ENCODE peak calls at places on chromosomes 3 and 15, in five cellular contexts. One of them, this sample, is unnamed. For H3K9me3, the result is how much of the 10 kb centered on the place peaks cover.

GRCh38 chr15:79834496-79834895 is 62.3 kb downstream of the MTHFS start:
- DNase-seq in breast epithelium: no peak
- DNase-seq in psoas muscle: no peak
- DNase-seq in SK-N-SH: no peak
- DNase-seq in body of pancreas: peak
- DNase-seq in this sample: no peak

GRCh38 chr3:160217675-160218074 is 7.5 kb upstream of the C3orf80 start:
- DNase-seq in SK-N-SH: peak
- DNase-seq in breast epithelium: no peak
- DNase-seq in body of pancreas: no peak
- DNase-seq in psoas muscle: no peak
- DNase-seq in this sample: no peak

GRCh38 chr3:85592256-85592655 is 633.5 kb downstream of the CADM2 start:
- DNase-seq in psoas muscle: no peak
- DNase-seq in breast epithelium: no peak
- DNase-seq in body of pancreas: no peak
- DNase-seq in SK-N-SH: no peak
- DNase-seq in this sample: no peak

GRCh38 chr15:92494791-92495190 is 101.1 kb downstream of the ST8SIA2 start:
- DNase-seq in psoas muscle: no peak
- DNase-seq in body of pancreas: no peak
- DNase-seq in SK-N-SH: no peak
- DNase-seq in breast epithelium: no peak
- DNase-seq in this sample: no peak

GRCh38 chr3:37498126-37499039 is 324.0 kb upstream of the LRRFIP2 start:
- DNase-seq in psoas muscle: no peak
- DNase-seq in SK-N-SH: no peak
- DNase-seq in body of pancreas: no peak
- DNase-seq in breast epithelium: no peak
- DNase-seq in this sample: no peak

GRCh38 chr15:78012643-78013077 is 64.9 kb downstream of the TBC1D2B start:
- DNase-seq in psoas muscle: no peak
- DNase-seq in breast epithelium: no peak
- DNase-seq in body of pancreas: peak
- DNase-seq in SK-N-SH: no peak
- DNase-seq in this sample: no peak

GRCh38 chr3:16484216-16484615 is 29.3 kb downstream of the RFTN1 start:
- DNase-seq in body of pancreas: peak
- DNase-seq in psoas muscle: no peak
- DNase-seq in breast epithelium: peak
- DNase-seq in SK-N-SH: no peak
- DNase-seq in this sample: no peak

GRCh38 chr3:53817809-53818208 is 28.4 kb downstream of the CHDH start:
- DNase-seq in body of pancreas: no peak
- DNase-seq in psoas muscle: no peak
- DNase-seq in SK-N-SH: no peak
- DNase-seq in breast epithelium: no peak
- DNase-seq in this sample: no peak

GRCh38 chr3:27686642-27687041 is 35.5 kb downstream of the EOMES start:
- DNase-seq in breast epithelium: no peak
- DNase-seq in body of pancreas: no peak
- DNase-seq in psoas muscle: no peak
- DNase-seq in SK-N-SH: no peak
- DNase-seq in this sample: no peak

GRCh38 chr3:126826693-126827092 is 122.7 kb downstream of the CHCHD6 start:
- DNase-seq in psoas muscle: peak
- DNase-seq in body of pancreas: no peak
- DNase-seq in SK-N-SH: no peak
- DNase-seq in breast epithelium: no peak
- DNase-seq in this sample: no peak

GRCh38 chr3:36095238-36095637 is 285.1 kb upstream of the STAC start:
- DNase-seq in psoas muscle: no peak
- DNase-seq in breast epithelium: no peak
- DNase-seq in body of pancreas: no peak
- DNase-seq in SK-N-SH: no peak
- DNase-seq in this sample: no peak

GRCh38 chr3:184175981-184176376 is 1.3 kb downstream of the AP2M1 start:
- DNase-seq in body of pancreas: no peak
- DNase-seq in SK-N-SH: no peak
- DNase-seq in breast epithelium: no peak
- DNase-seq in psoas muscle: no peak
- DNase-seq in this sample: no peak

GRCh38 chr15:62491642-62492041 is 326.6 kb upstream of the C2CD4B start:
- DNase-seq in SK-N-SH: no peak
- DNase-seq in breast epithelium: no peak
- DNase-seq in body of pancreas: no peak
- DNase-seq in psoas muscle: no peak
- DNase-seq in this sample: no peak

GRCh38 chr15:73240864-73241499 is 127.8 kb downstream of the HCN4 start:
- DNase-seq in body of pancreas: peak
- DNase-seq in psoas muscle: peak
- DNase-seq in breast epithelium: peak
- DNase-seq in SK-N-SH: peak
- DNase-seq in this sample: peak

GRCh38 chr3:11603628-11604027 is 40.1 kb downstream of the VGLL4 start:
- DNase-seq in SK-N-SH: no peak
- DNase-seq in breast epithelium: no peak
- DNase-seq in psoas muscle: peak
- DNase-seq in body of pancreas: peak
- DNase-seq in this sample: no peak

DNA sequence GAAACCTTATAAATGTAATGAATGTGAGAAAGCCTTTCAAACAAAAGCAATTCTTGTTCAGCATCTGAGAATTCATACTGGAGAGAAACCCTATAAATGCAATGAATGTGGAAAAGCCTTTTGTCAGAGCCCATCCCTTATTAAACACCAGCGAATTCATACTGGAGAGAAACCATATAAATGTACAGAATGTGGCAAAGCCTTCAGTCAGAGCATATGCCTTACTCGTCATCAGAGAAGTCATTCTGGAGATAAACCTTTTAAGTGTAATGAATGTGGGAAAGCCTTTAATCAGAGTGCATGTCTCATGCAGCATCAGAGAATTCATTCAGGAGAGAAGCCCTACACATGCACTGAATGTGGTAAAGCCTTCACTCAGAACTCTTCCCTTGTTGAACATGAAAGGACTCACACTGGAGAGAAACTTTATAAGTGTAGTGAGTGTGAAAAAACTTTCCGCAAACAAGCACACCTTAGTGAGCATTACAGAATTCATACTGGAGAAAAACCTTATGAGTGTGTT is 5.3 kb downstream of the ZNF501 start:
- DNase-seq in body of pancreas: no peak
- DNase-seq in psoas muscle: no peak
- DNase-seq in breast epithelium: no peak
- DNase-seq in SK-N-SH: no peak
- DNase-seq in this sample: no peak
- H3K9me3 ChIP-seq in body of pancreas: under half
- H3K9me3 ChIP-seq in psoas muscle: half or more
- H3K9me3 ChIP-seq in breast epithelium: half or more
- H3K9me3 ChIP-seq in SK-N-SH: under half
- H3K9me3 ChIP-seq in this sample: under half

DNA sequence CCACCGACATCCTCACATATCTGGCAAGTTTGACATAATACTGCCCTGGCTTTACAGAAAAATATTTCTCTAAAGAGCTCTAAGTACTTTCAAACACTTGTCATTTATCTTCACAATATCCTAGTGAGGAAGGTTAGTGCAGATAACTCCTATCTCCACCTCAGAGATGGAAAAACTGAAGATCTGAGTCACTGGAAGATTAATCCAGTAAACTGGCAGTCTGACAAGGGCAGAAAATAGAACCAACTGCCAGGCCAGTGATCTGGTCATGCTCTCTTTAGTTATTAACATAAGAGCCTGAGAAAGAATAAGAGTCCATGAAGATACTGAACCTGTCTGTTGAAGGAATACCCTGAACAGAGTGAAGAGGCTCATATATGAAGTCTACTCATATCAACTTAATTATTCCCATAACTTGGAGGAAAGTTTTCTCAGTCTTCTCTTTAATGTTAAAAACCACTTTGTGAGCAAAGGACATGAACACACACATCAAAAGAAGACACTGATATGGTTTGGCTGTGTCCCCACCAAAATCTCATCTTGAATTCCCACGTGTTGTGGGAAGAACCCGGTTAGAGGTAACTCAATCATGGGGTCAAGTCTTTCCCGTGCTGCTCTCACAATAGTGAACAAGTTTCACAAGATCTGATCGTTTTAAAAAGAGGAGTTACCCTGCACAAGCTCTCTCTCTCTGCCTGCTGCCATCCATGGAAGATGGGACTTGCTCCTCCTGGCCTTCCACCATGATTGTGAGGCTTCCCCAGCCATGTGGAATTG is 61.4 kb downstream of the GOLIM4 start:
- DNase-seq in breast epithelium: no peak
- DNase-seq in body of pancreas: no peak
- DNase-seq in SK-N-SH: peak
- DNase-seq in psoas muscle: no peak
- DNase-seq in this sample: no peak
- H3K27ac ChIP-seq in breast epithelium: no peak
- H3K27ac ChIP-seq in body of pancreas: no peak
- H3K27ac ChIP-seq in SK-N-SH: peak
- H3K27ac ChIP-seq in psoas muscle: peak
- H3K27ac ChIP-seq in this sample: no peak

GRCh38 chr15:25180606-25181289 is 226.0 kb downstream of the SNRPN start:
- DNase-seq in SK-N-SH: no peak
- DNase-seq in psoas muscle: peak
- DNase-seq in body of pancreas: no peak
- DNase-seq in breast epithelium: peak
- DNase-seq in this sample: peak

GRCh38 chr15:25182736-25183445 is 228.1 kb downstream of the SNRPN start:
- DNase-seq in breast epithelium: no peak
- DNase-seq in SK-N-SH: no peak
- DNase-seq in body of pancreas: no peak
- DNase-seq in psoas muscle: peak
- DNase-seq in this sample: peak

GRCh38 chr15:25181290-25182097 is 226.7 kb downstream of the SNRPN start:
- DNase-seq in body of pancreas: peak
- DNase-seq in SK-N-SH: no peak
- DNase-seq in psoas muscle: peak
- DNase-seq in breast epithelium: peak
- DNase-seq in this sample: peak

GRCh38 chr15:25183581-25184330 is 229.0 kb downstream of the SNRPN start:
- DNase-seq in body of pancreas: no peak
- DNase-seq in breast epithelium: no peak
- DNase-seq in SK-N-SH: no peak
- DNase-seq in psoas muscle: peak
- DNase-seq in this sample: no peak

GRCh38 chr15:25182098-25182478 is 227.3 kb downstream of the SNRPN start:
- DNase-seq in body of pancreas: no peak
- DNase-seq in SK-N-SH: no peak
- DNase-seq in breast epithelium: no peak
- DNase-seq in psoas muscle: peak
- DNase-seq in this sample: no peak
- H3K9me3 ChIP-seq in body of pancreas: under half
- H3K9me3 ChIP-seq in SK-N-SH: under half
- H3K9me3 ChIP-seq in breast epithelium: half or more
- H3K9me3 ChIP-seq in psoas muscle: under half
- H3K9me3 ChIP-seq in this sample: under half

GRCh38 chr3:187999821-188000220 is 154.1 kb upstream of the LPP start:
- DNase-seq in psoas muscle: no peak
- DNase-seq in breast epithelium: no peak
- DNase-seq in body of pancreas: no peak
- DNase-seq in SK-N-SH: no peak
- DNase-seq in this sample: no peak
- H3K27ac ChIP-seq in psoas muscle: no peak
- H3K27ac ChIP-seq in breast epithelium: no peak
- H3K27ac ChIP-seq in body of pancreas: no peak
- H3K27ac ChIP-seq in SK-N-SH: no peak
- H3K27ac ChIP-seq in this sample: no peak

DNA sequence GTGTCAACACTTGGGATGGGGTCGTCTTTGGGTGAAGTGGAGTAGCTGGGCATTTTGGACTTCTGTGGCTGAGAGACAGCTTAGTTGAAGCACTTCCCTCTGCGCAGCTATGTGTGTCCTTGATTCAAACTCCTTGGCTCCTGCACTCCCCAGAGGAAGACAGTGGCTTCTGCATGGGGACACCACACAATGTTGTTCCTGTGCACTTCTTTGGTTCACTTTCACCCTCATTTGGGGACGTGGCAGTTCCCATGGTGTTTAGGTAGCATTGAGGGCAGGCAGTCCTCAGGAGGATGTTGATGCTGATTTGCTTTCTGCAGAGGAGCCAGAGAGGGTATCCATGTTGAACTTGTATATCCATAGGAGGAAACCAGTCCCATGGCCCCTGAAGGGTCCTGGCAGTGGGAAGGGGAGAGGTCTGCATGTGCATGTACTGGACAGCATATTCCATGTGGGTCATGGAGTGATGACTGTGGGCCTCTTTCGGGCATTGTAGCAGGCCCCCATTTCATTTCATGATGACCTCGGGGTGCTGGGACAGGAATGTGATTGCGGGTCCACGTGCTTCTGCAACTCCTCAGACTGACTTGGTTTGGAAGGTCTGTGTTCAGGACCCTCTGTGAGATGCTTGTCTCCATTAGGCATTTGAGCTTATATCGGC is 135.4 kb downstream of the SNRPN start:
- DNase-seq in breast epithelium: no peak
- DNase-seq in SK-N-SH: no peak
- DNase-seq in body of pancreas: no peak
- DNase-seq in psoas muscle: no peak
- DNase-seq in this sample: no peak
- H3K9me3 ChIP-seq in breast epithelium: half or more
- H3K9me3 ChIP-seq in SK-N-SH: under half
- H3K9me3 ChIP-seq in body of pancreas: under half
- H3K9me3 ChIP-seq in psoas muscle: half or more
- H3K9me3 ChIP-seq in this sample: under half

GRCh38 chr3:193837347-193837827 is 244.4 kb downstream of the OPA1 start:
- DNase-seq in psoas muscle: no peak
- DNase-seq in breast epithelium: no peak
- DNase-seq in body of pancreas: no peak
- DNase-seq in SK-N-SH: no peak
- DNase-seq in this sample: no peak
- H3K27ac ChIP-seq in psoas muscle: no peak
- H3K27ac ChIP-seq in breast epithelium: no peak
- H3K27ac ChIP-seq in body of pancreas: no peak
- H3K27ac ChIP-seq in SK-N-SH: no peak
- H3K27ac ChIP-seq in this sample: no peak

GRCh38 chr15:20346082-20346805 is 195.4 kb downstream of the GOLGA6L6 start:
- DNase-seq in psoas muscle: no peak
- DNase-seq in SK-N-SH: no peak
- DNase-seq in body of pancreas: no peak
- DNase-seq in breast epithelium: peak
- DNase-seq in this sample: no peak
- H3K9me3 ChIP-seq in psoas muscle: under half
- H3K9me3 ChIP-seq in SK-N-SH: under half
- H3K9me3 ChIP-seq in body of pancreas: under half
- H3K9me3 ChIP-seq in breast epithelium: under half
- H3K9me3 ChIP-seq in this sample: under half